ENCODE peak calls at places on chromosomes 16 and 17, in eight cellular contexts. U is A549, C is ovary, E is H1, J is transverse colon, B is tibial nerve, M is HepG2, X is stomach. K is an unnamed sample.
A peak's percentile ranks its signal among the peaks of the same experiment; 100 is the strongest.

GRCh38 chr17:34246436-34246835 is 8.6 kb upstream of the CCL2 start:
- DNase-seq in U (no peak), C (no peak), E (no peak), J (no peak), B (no peak), M (no peak), X (no peak), K (no peak)

GRCh38 chr17:27630607-27631408 is at the start of gene LGALS9:
- DNase-seq in U (no peak), C (no peak), E (no peak), J (peak; percentile 83), B (no peak), M (no peak), X (peak; percentile 75), K (no peak)

GRCh38 chr17:77494664-77495435 is 354.1 kb downstream of the SEC14L1 start:
- DNase-seq in U (peak; percentile 92), C (peak; percentile 86), E (peak; percentile 61), J (peak; percentile 83), B (peak; percentile 80), M (peak; percentile 62), X (peak; percentile 82), K (peak; percentile 93)

GRCh38 chr17:74177018-74177450 is 26.4 kb upstream of the RPL38 start:
- DNase-seq in U (no peak), C (no peak), E (no peak), J (no peak), B (no peak), M (no peak), X (no peak), K (no peak)

GRCh38 chr17:60832206-60832605 is 154.6 kb downstream of the BCAS3 start:
- DNase-seq in U (no peak), C (no peak), E (no peak), J (no peak), B (no peak), M (no peak), X (no peak), K (no peak)

GRCh38 chr16:14378131-14378551 is 251.9 kb downstream of the PARN start:
- DNase-seq in U (peak; percentile 54), C (no peak), E (no peak), J (no peak), B (no peak), M (peak; percentile 52), X (no peak), K (no peak)

GRCh38 chr16:4935231-4935855 is 1.6 kb downstream of the PPL start:
- DNase-seq in U (no peak), C (peak; percentile 62), E (no peak), J (peak; percentile 65), B (peak; percentile 89), M (no peak), X (peak; percentile 83), K (peak; percentile 96)

GRCh38 chr17:6551909-6552768 is 4.2 kb downstream of the PITPNM3 start:
- DNase-seq in U (no peak), C (peak; percentile 56), E (no peak), J (peak; percentile 88), B (no peak), M (no peak), X (peak; percentile 86), K (peak; percentile 85)

GRCh38 chr17:61389670-61390478 is 9.8 kb upstream of the TBX2 start:
- DNase-seq in U (peak; percentile 72), C (peak; percentile 55), E (no peak), J (peak; percentile 40), B (no peak), M (no peak), X (peak; percentile 57), K (no peak)

GRCh38 chr16:73298562-73298961 is 250.6 kb upstream of the ZFHX3 start:
- DNase-seq in U (no peak), C (no peak), E (no peak), J (no peak), B (no peak), M (peak; percentile 9), X (no peak), K (no peak)

DNA sequence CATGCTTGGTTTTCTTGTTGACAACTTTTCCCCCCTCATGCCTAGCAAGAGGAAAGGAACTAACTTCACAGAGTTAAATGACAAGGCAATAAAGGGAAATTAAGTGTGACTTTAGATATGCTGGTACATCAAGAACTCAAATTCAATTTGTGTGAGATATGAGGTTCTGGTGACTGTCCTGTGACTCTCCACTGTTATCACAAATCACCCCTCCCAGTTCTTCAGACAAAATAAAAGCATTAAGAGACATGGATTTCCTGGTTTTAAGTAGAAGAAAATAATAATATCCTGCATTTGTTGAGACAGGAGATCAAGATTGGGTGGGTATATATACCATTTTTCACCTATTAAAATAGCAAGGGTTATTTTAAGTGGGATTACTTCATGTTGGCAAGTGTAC is 46.2 kb downstream of the SNTB2 start:
- DNase-seq in U (no peak), C (no peak), E (no peak), J (no peak), B (no peak), M (no peak), X (no peak), K (no peak)
- H3K27ac ChIP-seq in U (no peak overlapping the region), C (no peak overlapping the region), E (no peak overlapping the region), J (no peak overlapping the region), B (no peak overlapping the region), M (no peak overlapping the region), X (peak overlapping the region; percentile 6), K (no peak overlapping the region)

GRCh38 chr17:46197526-46197925 is 4.3 kb upstream of the KANSL1 start:
- DNase-seq in U (no peak), C (no peak), E (no peak), J (no peak), B (no peak), M (no peak), X (no peak), K (no peak)

GRCh38 chr17:46198233-46198632 is 5.0 kb upstream of the KANSL1 start:
- DNase-seq in U (no peak), C (no peak), E (no peak), J (no peak), B (no peak), M (no peak), X (no peak), K (no peak)

GRCh38 chr17:46200200-46200599 is 7.0 kb upstream of the KANSL1 start:
- DNase-seq in U (no peak), C (no peak), E (no peak), J (no peak), B (no peak), M (no peak), X (no peak), K (no peak)

GRCh38 chr17:46201491-46201890 is 8.3 kb upstream of the KANSL1 start:
- DNase-seq in U (no peak), C (no peak), E (no peak), J (no peak), B (no peak), M (no peak), X (no peak), K (no peak)

DNA sequence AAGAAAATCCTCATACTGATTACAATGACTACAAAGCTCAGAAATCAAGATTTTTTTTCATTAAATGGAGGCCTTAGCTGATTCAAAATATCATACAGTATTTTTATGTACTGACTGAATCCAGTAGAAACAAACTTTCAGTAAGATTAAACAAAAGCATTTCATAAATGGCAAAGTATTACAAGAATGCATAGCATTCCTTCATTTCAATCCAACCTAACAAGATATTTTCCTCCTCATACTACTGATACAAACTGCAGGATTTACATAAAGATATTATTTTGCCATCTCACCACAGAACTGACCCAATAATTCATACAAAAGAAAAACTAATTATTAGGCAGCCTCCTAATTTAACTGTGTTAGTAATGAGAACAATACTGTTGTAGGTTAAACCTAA is 6.2 kb upstream of the KANSL1 start:
- DNase-seq in U (no peak), C (no peak), E (no peak), J (no peak), B (no peak), M (no peak), X (no peak), K (no peak)
- TF ChIP-seq EP300 in U (no peak), C (no peak), E (no peak), J (no peak), B (no peak), M (no peak), X (no peak), K (no peak)

GRCh38 chr17:45060824-45061605 is at the start of gene NMT1:
- DNase-seq in U (peak; percentile 99), C (peak; percentile 98), E (peak; percentile 96), J (peak; percentile 97), B (peak; percentile 97), M (peak; percentile 100), X (peak; percentile 97), K (peak; percentile 99)
- H3K4me1 ChIP-seq in U (peaks cover 16% of the 10 kb centered on the region), C (peaks cover 9% of the 10 kb centered on the region), E (no peaks in the 10 kb centered on the region), J (peaks cover 27% of the 10 kb centered on the region), B (peaks cover 63% of the 10 kb centered on the region), M (peaks cover 48% of the 10 kb centered on the region), X (peaks cover 61% of the 10 kb centered on the region), K (peaks cover 50% of the 10 kb centered on the region)

GRCh38 chr17:38324141-38324540 is 19.6 kb downstream of the GPR179 start:
- DNase-seq in U (no peak), C (no peak), E (no peak), J (no peak), B (no peak), M (no peak), X (no peak), K (no peak)
- H3K27ac ChIP-seq in U (no peak overlapping the region), C (no peak overlapping the region), E (no peak overlapping the region), J (no peak overlapping the region), B (peak overlapping the region; percentile 72), M (no peak overlapping the region), X (no peak overlapping the region), K (no peak overlapping the region)

GRCh38 chr16:86925067-86925791 is 346.9 kb downstream of the FOXL1 start:
- DNase-seq in U (no peak), C (no peak), E (no peak), J (no peak), B (no peak), M (no peak), X (no peak), K (no peak)
- TF ChIP-seq EP300 in U (no peak), C (no peak), E (no peak), J (no peak), B (no peak), M (no peak), X (no peak), K (no peak)

GRCh38 chr17:29155235-29155965 is 24.8 kb downstream of the MYO18A start:
- DNase-seq in U (peak; percentile 90), C (peak; percentile 44), E (no peak), J (peak; percentile 75), B (no peak), M (peak; percentile 85), X (peak; percentile 65), K (no peak)

GRCh38 chr17:29158096-29158495 is 22.1 kb downstream of the MYO18A start:
- DNase-seq in U (no peak), C (no peak), E (no peak), J (no peak), B (no peak), M (no peak), X (no peak), K (no peak)

GRCh38 chr17:29155966-29156338 is 24.2 kb downstream of the MYO18A start:
- DNase-seq in U (no peak), C (peak; percentile 48), E (no peak), J (no peak), B (no peak), M (no peak), X (no peak), K (no peak)

GRCh38 chr17:29157310-29157709 is 22.9 kb downstream of the MYO18A start:
- DNase-seq in U (no peak), C (no peak), E (no peak), J (no peak), B (no peak), M (no peak), X (no peak), K (no peak)

DNA sequence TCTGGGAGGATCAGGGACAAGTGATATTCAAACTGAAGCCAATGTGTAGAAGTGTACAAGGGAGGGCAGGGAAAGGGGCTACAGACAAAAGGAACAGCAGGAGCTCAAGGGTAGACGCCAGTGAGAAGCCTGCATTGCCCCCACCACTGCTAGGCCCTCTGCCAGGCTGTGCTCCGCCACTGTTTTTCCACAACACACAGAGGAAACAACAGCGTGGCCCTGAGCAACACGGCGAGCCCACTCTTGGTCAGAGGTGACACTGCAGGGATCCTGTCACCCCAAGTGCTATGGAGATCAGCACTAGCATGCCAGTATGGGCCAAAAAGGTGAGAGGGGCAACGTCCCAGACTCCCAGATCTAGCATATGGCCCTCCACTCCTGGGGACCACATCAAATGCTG is 23.4 kb downstream of the MYO18A start:
- DNase-seq in U (no peak), C (no peak), E (no peak), J (no peak), B (no peak), M (no peak), X (no peak), K (no peak)
- H3K4me1 ChIP-seq in U (peaks cover 91% of the 10 kb centered on the region), C (peaks cover 44% of the 10 kb centered on the region), E (peaks cover 16% of the 10 kb centered on the region), J (peaks cover 36% of the 10 kb centered on the region), B (peaks cover 96% of the 10 kb centered on the region), M (peaks cover 100% of the 10 kb centered on the region), X (peaks cover 76% of the 10 kb centered on the region), K (peaks cover 44% of the 10 kb centered on the region)